ENCODE peak calls at places on chromosomes 11 and 22, in five cellular contexts. One of them, this sample, is unnamed.

GRCh38 chr11:116364357-116364756 is 408.4 kb downstream of the BUD13 start:
- DNase-seq in HuH-7.5: no peak
- DNase-seq in CD8-positive, alpha-beta T cell: no peak
- DNase-seq in stimulated activated CD8-positive, alpha-beta memory T cell treated with anti-CD3 and anti-CD28 coated beads, Interleukin-2, amount 100 ng/mL, for 48 hours: no peak
- DNase-seq in activated CD4-positive, alpha-beta T cell treated with anti-CD3 and anti-CD28 coated beads for 4 hours: no peak
- DNase-seq in this sample: no peak

GRCh38 chr22:43381693-43382092 is 30.1 kb upstream of the MPPED1 start:
- DNase-seq in HuH-7.5: no peak
- DNase-seq in CD8-positive, alpha-beta T cell: no peak
- DNase-seq in stimulated activated CD8-positive, alpha-beta memory T cell treated with anti-CD3 and anti-CD28 coated beads, Interleukin-2, amount 100 ng/mL, for 48 hours: no peak
- DNase-seq in activated CD4-positive, alpha-beta T cell treated with anti-CD3 and anti-CD28 coated beads for 4 hours: no peak
- DNase-seq in this sample: no peak

GRCh38 chr22:33971561-33971961 is 51.3 kb upstream of the LARGE1 start:
- DNase-seq in HuH-7.5: no peak
- DNase-seq in CD8-positive, alpha-beta T cell: no peak
- DNase-seq in stimulated activated CD8-positive, alpha-beta memory T cell treated with anti-CD3 and anti-CD28 coated beads, Interleukin-2, amount 100 ng/mL, for 48 hours: no peak
- DNase-seq in activated CD4-positive, alpha-beta T cell treated with anti-CD3 and anti-CD28 coated beads for 4 hours: no peak
- DNase-seq in this sample: no peak

GRCh38 chr11:78823588-78823987 is 248.9 kb upstream of the NARS2 start:
- DNase-seq in HuH-7.5: no peak
- DNase-seq in CD8-positive, alpha-beta T cell: no peak
- DNase-seq in stimulated activated CD8-positive, alpha-beta memory T cell treated with anti-CD3 and anti-CD28 coated beads, Interleukin-2, amount 100 ng/mL, for 48 hours: no peak
- DNase-seq in activated CD4-positive, alpha-beta T cell treated with anti-CD3 and anti-CD28 coated beads for 4 hours: no peak
- DNase-seq in this sample: no peak

GRCh38 chr11:6588018-6588417 is 15.4 kb downstream of the RRP8 start:
- DNase-seq in HuH-7.5: no peak
- DNase-seq in CD8-positive, alpha-beta T cell: no peak
- DNase-seq in stimulated activated CD8-positive, alpha-beta memory T cell treated with anti-CD3 and anti-CD28 coated beads, Interleukin-2, amount 100 ng/mL, for 48 hours: no peak
- DNase-seq in activated CD4-positive, alpha-beta T cell treated with anti-CD3 and anti-CD28 coated beads for 4 hours: no peak
- DNase-seq in this sample: no peak

GRCh38 chr11:130873766-130874165 is 42.5 kb downstream of the SNX19 start:
- DNase-seq in HuH-7.5: no peak
- DNase-seq in CD8-positive, alpha-beta T cell: no peak
- DNase-seq in stimulated activated CD8-positive, alpha-beta memory T cell treated with anti-CD3 and anti-CD28 coated beads, Interleukin-2, amount 100 ng/mL, for 48 hours: no peak
- DNase-seq in activated CD4-positive, alpha-beta T cell treated with anti-CD3 and anti-CD28 coated beads for 4 hours: no peak
- DNase-seq in this sample: no peak

GRCh38 chr11:94766656-94767291 is 1.4 kb upstream of the AMOTL1 start:
- DNase-seq in HuH-7.5: no peak
- DNase-seq in CD8-positive, alpha-beta T cell: no peak
- DNase-seq in stimulated activated CD8-positive, alpha-beta memory T cell treated with anti-CD3 and anti-CD28 coated beads, Interleukin-2, amount 100 ng/mL, for 48 hours: no peak
- DNase-seq in activated CD4-positive, alpha-beta T cell treated with anti-CD3 and anti-CD28 coated beads for 4 hours: no peak
- DNase-seq in this sample: no peak

GRCh38 chr11:44596541-44597276 is 31.2 kb downstream of the CD82 start:
- DNase-seq in HuH-7.5: no peak
- DNase-seq in CD8-positive, alpha-beta T cell: peak
- DNase-seq in stimulated activated CD8-positive, alpha-beta memory T cell treated with anti-CD3 and anti-CD28 coated beads, Interleukin-2, amount 100 ng/mL, for 48 hours: peak
- DNase-seq in activated CD4-positive, alpha-beta T cell treated with anti-CD3 and anti-CD28 coated beads for 4 hours: peak
- DNase-seq in this sample: no peak

GRCh38 chr11:13705710-13706109 is 37.2 kb downstream of the FAR1 start:
- DNase-seq in HuH-7.5: no peak
- DNase-seq in CD8-positive, alpha-beta T cell: no peak
- DNase-seq in stimulated activated CD8-positive, alpha-beta memory T cell treated with anti-CD3 and anti-CD28 coated beads, Interleukin-2, amount 100 ng/mL, for 48 hours: no peak
- DNase-seq in activated CD4-positive, alpha-beta T cell treated with anti-CD3 and anti-CD28 coated beads for 4 hours: no peak
- DNase-seq in this sample: no peak

GRCh38 chr11:32334822-32335221 is 100.5 kb downstream of the WT1 start:
- DNase-seq in HuH-7.5: peak
- DNase-seq in CD8-positive, alpha-beta T cell: no peak
- DNase-seq in stimulated activated CD8-positive, alpha-beta memory T cell treated with anti-CD3 and anti-CD28 coated beads, Interleukin-2, amount 100 ng/mL, for 48 hours: peak
- DNase-seq in activated CD4-positive, alpha-beta T cell treated with anti-CD3 and anti-CD28 coated beads for 4 hours: no peak
- DNase-seq in this sample: no peak

GRCh38 chr11:116691779-116692178 is 81.0 kb downstream of the BUD13 start:
- DNase-seq in HuH-7.5: peak
- DNase-seq in CD8-positive, alpha-beta T cell: peak
- DNase-seq in stimulated activated CD8-positive, alpha-beta memory T cell treated with anti-CD3 and anti-CD28 coated beads, Interleukin-2, amount 100 ng/mL, for 48 hours: peak
- DNase-seq in activated CD4-positive, alpha-beta T cell treated with anti-CD3 and anti-CD28 coated beads for 4 hours: peak
- DNase-seq in this sample: no peak

This sample was measured in H1.